ENCODE peak calls at places on chromosomes 12 and 14, in eight cellular contexts. F, A, Y, C, R, L, B and W are unnamed samples.

GRCh38 chr12:78210894-78211302 is 380.2 kb downstream of the NAV3 start:
- DNase-seq in L (no peak), C (no peak), A (no peak), B (no peak), Y (peak), R (no peak), F (no peak), W (peak)

GRCh38 chr12:101235686-101236085 is 25.6 kb upstream of the SLC5A8 start:
- DNase-seq in L (no peak), C (no peak), Y (no peak), F (no peak), A (no peak), B (no peak), R (no peak), W (no peak)

GRCh38 chr12:109925185-109925835 is 25.2 kb downstream of the TCHP start:
- DNase-seq in R (no peak), F (no peak), Y (no peak), B (no peak), A (no peak), C (no peak), L (no peak), W (no peak)

GRCh38 chr14:77761205-77761931 is 412 bp upstream of the SNW1 start:
- DNase-seq in Y (no peak), F (peak), B (peak), A (peak), L (peak), C (no peak), R (no peak), W (peak)

GRCh38 chr12:120249875-120250795 is 15.4 kb downstream of the PXN start:
- DNase-seq in F (no peak), R (no peak), A (no peak), L (no peak), B (no peak), C (no peak), Y (peak), W (peak)

GRCh38 chr12:26647091-26647490 is 185.9 kb downstream of the ITPR2 start:
- DNase-seq in L (no peak), Y (no peak), F (no peak), C (no peak), A (no peak), B (no peak), R (no peak), W (no peak)

GRCh38 chr14:75981426-75981825 is 369 bp downstream of the TGFB3 start:
- DNase-seq in Y (peak), C (no peak), A (no peak), L (peak), B (peak), F (peak), R (no peak), W (no peak)

GRCh38 chr12:116708826-116709756 is 28.8 kb downstream of the SPRING1 start:
- DNase-seq in F (no peak), R (no peak), A (peak), C (peak), Y (peak), B (peak), L (no peak), W (peak)

GRCh38 chr12:71746983-71747611 is 7.6 kb upstream of the RAB21 start:
- DNase-seq in A (peak), Y (peak), F (peak), B (peak), R (no peak), C (peak), L (peak), W (peak)

GRCh38 chr12:124768462-124769165 is 95.0 kb downstream of the SCARB1 start:
- DNase-seq in L (no peak), R (no peak), A (no peak), B (no peak), C (no peak), Y (no peak), F (no peak), W (no peak)

GRCh38 chr14:97411938-97412612 is 614.9 kb downstream of the VRK1 start:
- DNase-seq in F (no peak), Y (no peak), L (no peak), R (no peak), A (no peak), C (no peak), B (no peak), W (no peak)

GRCh38 chr12:109102491-109102890 is 5.1 kb downstream of the UNG start:
- DNase-seq in B (no peak), C (no peak), Y (no peak), L (no peak), R (no peak), F (no peak), A (no peak), W (no peak)

GRCh38 chr12:115451785-115452736 is 768.1 kb upstream of the TBX3 start:
- DNase-seq in F (peak), A (peak), L (no peak), B (peak), C (no peak), R (no peak), Y (no peak), W (no peak)

GRCh38 chr14:74525361-74525851 is 31.8 kb downstream of the ISCA2 start:
- DNase-seq in R (no peak), A (no peak), C (no peak), L (peak), F (no peak), B (no peak), Y (no peak), W (no peak)

GRCh38 chr12:117143008-117143532 is 43.9 kb upstream of the TESC start:
- DNase-seq in R (no peak), F (no peak), B (peak), A (peak), L (no peak), Y (no peak), C (no peak), W (no peak)

GRCh38 chr12:29831173-29831572 is 47.4 kb upstream of the TMTC1 start:
- DNase-seq in Y (no peak), C (no peak), B (no peak), L (no peak), A (no peak), F (no peak), R (no peak), W (no peak)

GRCh38 chr14:97697772-97698171 is 900.6 kb downstream of the VRK1 start:
- DNase-seq in Y (no peak), C (no peak), R (no peak), B (no peak), L (no peak), F (no peak), A (no peak), W (no peak)

GRCh38 chr14:104972301-104973211 is 5.6 kb downstream of the AHNAK2 start:
- DNase-seq in Y (peak), C (peak), B (no peak), L (no peak), R (no peak), F (no peak), A (peak), W (no peak)

GRCh38 chr14:105294142-105294597 is 6.6 kb downstream of the BRF1 start:
- DNase-seq in B (no peak), R (no peak), Y (peak), A (no peak), F (no peak), C (no peak), L (no peak), W (peak)

DNA sequence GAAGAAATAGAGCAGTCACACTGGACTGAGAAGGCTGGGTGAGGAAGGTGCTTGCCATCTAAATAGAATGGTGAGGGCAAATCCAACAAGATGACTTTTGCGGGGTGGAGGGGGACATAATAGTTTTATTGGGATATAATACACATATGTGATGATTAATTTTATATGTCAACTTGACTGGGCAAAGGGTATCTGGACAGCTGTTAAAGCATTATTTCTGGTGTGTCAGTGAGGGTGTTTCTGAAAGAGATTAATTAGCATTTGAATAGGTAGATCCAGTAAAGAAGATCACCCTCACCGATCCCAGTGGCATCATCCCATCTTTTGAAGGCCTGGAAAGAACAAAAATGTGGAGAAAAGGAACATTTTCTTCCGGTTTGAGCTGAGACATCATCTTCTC is 283.4 kb downstream of the PCNX1 start:
- DNase-seq in L (no peak), A (no peak), R (no peak), B (no peak), C (no peak), F (no peak), Y (no peak), W (no peak)
- TF ChIP-seq POLR2A in L (no peak), A (no peak), R (no peak), B (no peak), C (no peak), F (no peak), Y (no peak), W (no peak)

GRCh38 chr12:107200394-107200793 is 107.0 kb upstream of the CRY1 start:
- DNase-seq in L (no peak), Y (no peak), C (peak), R (no peak), B (peak), A (peak), F (no peak), W (no peak)
- TF ChIP-seq MAX in L (no peak), Y (no peak), C (peak), R (no peak), B (no peak), A (peak), F (no peak), W (no peak)

GRCh38 chr12:6723607-6724408 is at the start of gene COPS7A:
- DNase-seq in L (peak), Y (peak), F (peak), R (peak), C (peak), B (peak), A (peak), W (peak)
- TF ChIP-seq POLR2A in L (peak), Y (peak), F (peak), R (no peak), C (peak), B (peak), A (peak), W (peak)

DNA sequence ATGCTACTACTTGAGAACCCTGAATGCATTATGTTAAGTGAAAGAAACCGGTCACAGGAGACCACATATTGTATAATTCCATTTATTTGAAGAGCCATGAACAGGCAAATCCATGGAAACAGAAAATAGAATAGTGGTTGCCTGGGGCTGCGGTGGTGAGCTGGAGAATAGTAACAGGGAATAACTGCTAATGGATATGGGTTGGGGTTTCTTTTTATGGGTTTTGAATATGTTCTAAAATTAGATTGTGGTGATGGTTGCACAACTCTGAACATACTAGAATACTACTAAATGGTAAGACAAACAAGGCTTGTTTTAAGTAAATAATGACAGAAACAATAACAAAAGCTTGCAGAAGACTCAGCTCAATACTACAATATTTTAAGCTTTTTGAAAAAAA is 293.0 kb downstream of the BTG1 start:
- DNase-seq in B (no peak), R (no peak), C (no peak), L (no peak), Y (no peak), A (no peak), F (no peak), W (peak)
- TF ChIP-seq MAX in B (no peak), R (no peak), C (no peak), L (no peak), Y (no peak), A (no peak), F (no peak), W (no peak)

GRCh38 chr12:16347391-16348298 is at the start of gene MGST1:
- DNase-seq in R (peak), C (peak), B (peak), L (peak), Y (peak), F (peak), A (peak), W (peak)
- TF ChIP-seq POLR2A in R (peak), C (peak), B (peak), L (peak), Y (peak), F (peak), A (peak), W (peak)

DNA sequence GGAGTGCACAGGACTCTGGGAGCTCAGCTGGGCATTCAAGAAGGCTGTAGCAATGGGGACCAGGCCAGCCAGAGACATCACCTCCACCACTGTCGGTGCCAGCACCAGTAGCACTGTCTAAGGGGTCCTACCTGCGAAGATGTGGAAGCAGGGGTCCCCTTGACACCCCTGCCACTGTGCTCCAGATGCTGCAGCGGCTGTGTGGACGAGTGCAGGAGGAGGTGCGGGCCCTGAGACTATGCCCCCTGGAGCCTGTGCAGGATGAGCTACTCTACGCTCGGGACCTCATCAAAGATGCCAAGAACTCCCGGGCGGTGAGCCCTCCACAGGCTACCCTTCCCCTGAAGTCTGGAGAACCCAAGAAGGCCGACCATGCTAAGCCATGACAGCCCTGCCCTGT is 8.6 kb downstream of the CARMIL3 start:
- DNase-seq in L (no peak), C (no peak), B (no peak), Y (no peak), A (no peak), F (no peak), R (no peak), W (no peak)
- TF ChIP-seq MAX in L (no peak), C (no peak), B (no peak), Y (no peak), A (no peak), F (no peak), R (no peak), W (no peak)

GRCh38 chr12:113994051-113994450 is 27.9 kb upstream of the RBM19 start:
- DNase-seq in Y (no peak), L (no peak), B (no peak), R (no peak), C (no peak), F (no peak), A (no peak), W (no peak)

GRCh38 chr12:113991224-113992044 is 25.3 kb upstream of the RBM19 start:
- DNase-seq in A (no peak), Y (no peak), L (no peak), B (no peak), F (no peak), C (no peak), R (no peak), W (no peak)

GRCh38 chr12:113997365-113997764 is 31.2 kb upstream of the RBM19 start:
- DNase-seq in R (no peak), C (no peak), A (no peak), F (no peak), L (peak), B (no peak), Y (no peak), W (no peak)

GRCh38 chr12:114000861-114001260 is 34.7 kb upstream of the RBM19 start:
- DNase-seq in A (no peak), C (no peak), Y (no peak), F (no peak), L (no peak), B (no peak), R (no peak), W (no peak)

DNA sequence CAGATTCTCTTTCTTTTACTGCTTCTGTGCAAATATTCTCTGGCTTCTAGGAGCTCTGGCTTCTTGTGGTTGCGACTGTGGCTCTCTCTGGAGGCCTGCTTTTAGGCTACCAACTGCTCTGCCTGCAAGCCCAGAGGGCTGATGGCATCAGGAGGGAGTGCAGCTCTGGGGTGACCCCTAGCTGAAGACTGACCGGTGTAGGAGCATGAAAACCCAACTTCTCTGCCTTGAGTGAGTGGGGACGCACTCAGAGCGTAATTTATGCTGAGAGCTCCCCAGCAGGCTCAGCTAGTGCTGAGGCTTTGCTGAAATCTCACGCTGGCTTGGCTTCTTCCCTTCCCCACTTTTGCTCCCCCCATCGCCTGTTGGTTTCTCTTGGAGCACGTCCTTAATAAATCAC is 29.9 kb upstream of the RBM19 start:
- DNase-seq in F (peak), A (no peak), Y (no peak), L (no peak), B (peak), R (peak), C (no peak), W (no peak)
- TF ChIP-seq POLR2A in F (no peak), A (no peak), Y (no peak), L (no peak), B (no peak), R (no peak), C (no peak), W (no peak)

GRCh38 chr12:85057370-85057963 is 21.3 kb downstream of the LRRIQ1 start:
- DNase-seq in R (no peak), B (peak), F (peak), C (peak), Y (peak), A (peak), L (no peak), W (peak)
- TF ChIP-seq MAX in R (no peak), B (no peak), F (no peak), C (no peak), Y (no peak), A (no peak), L (no peak), W (no peak)

GRCh38 chr12:121783771-121784170 is 9.7 kb downstream of the RHOF start:
- DNase-seq in Y (no peak), A (no peak), C (no peak), B (no peak), F (no peak), R (no peak), L (no peak), W (no peak)

GRCh38 chr12:121780429-121780828 is 13.1 kb downstream of the RHOF start:
- DNase-seq in Y (no peak), A (no peak), F (no peak), C (no peak), L (no peak), B (no peak), R (no peak), W (no peak)

GRCh38 chr12:121781751-121782615 is 11.5 kb downstream of the RHOF start:
- DNase-seq in Y (no peak), C (no peak), B (peak), F (peak), R (no peak), A (no peak), L (no peak), W (no peak)

GRCh38 chr12:121784460-121784859 is 9.0 kb downstream of the RHOF start:
- DNase-seq in Y (peak), F (no peak), L (no peak), B (no peak), C (no peak), R (no peak), A (peak), W (no peak)

DNA sequence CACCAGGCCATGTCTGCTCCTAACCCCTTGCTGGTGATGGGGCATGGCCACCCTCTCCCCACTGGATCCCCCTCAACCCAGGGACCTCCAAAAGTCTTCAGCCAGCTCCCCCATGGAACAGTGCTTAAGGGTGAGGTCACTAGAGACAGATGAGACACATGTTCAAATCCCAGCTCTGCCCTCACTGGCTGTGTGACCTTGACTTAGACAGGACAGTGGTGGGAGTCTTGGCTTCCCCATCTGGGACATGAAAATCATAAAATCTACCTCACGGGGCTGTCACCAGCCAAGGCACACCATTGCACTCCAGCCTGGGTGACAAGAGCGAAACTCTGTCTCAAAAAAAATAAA is 10.9 kb downstream of the RHOF start:
- DNase-seq in R (no peak), A (no peak), B (no peak), Y (no peak), L (no peak), C (no peak), F (no peak), W (no peak)
- TF ChIP-seq POLR2A in R (no peak), A (no peak), B (no peak), Y (no peak), L (no peak), C (no peak), F (no peak), W (no peak)

DNA sequence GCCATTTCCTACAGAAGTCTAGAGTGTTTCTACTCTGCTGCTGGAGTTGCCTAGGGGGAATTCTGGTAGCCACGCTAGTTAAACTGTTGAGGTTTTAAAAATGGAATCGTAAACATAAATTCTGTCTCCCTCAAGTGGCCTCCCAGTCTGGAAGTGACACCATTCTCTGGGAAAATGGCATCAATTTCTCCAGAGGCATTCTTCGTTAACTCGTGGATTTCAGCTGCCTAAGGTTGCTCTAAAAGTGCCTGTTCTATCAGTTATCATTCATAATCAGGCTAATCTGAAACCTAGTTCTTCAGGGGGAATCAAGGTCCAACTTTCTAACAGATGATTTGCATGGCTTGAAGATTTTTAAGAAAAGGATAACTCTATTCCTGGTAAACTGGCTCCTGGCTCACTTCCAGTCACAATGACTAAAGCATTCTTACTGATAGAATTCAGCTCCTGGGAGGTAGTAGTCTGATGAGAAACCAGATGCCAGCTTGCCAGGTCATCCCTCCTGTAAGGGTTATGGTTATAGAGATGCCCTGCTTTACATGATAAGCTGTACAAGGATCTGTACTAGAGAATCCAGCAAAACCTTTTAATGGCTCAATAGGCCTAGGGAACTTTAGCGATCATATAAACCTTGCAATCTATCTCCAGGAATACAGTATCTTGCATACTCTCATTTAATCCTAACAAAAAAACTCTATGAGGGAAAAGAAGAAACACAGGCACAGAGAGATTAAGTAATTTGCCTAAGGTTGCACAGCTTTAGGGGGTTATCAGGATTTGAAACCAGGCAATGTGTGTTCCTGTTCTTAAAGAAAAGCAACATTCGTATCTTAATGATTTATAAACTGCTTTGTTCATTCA is 1.5 kb downstream of the L3HYPDH start:
- DNase-seq in C (peak), R (no peak), B (peak), Y (peak), A (peak), F (peak), L (no peak), W (peak)
- TF ChIP-seq MAX in C (no peak), R (no peak), B (no peak), Y (no peak), A (no peak), F (no peak), L (no peak), W (no peak)